ENCODE peak calls at places on chromosomes 2 and 18, in nine cellular contexts. F, A, W, K, N, O, I, J and D are unnamed samples.

GRCh38 chr18:73407506-73407905 is 539.7 kb upstream of the NETO1 start:
- DNase-seq in F (no peak), A (no peak), W (peak), K (no peak), N (no peak), O (no peak), I (peak), J (no peak), D (no peak)

GRCh38 chr2:12715258-12715865 is 1.4 kb upstream of the TRIB2 start:
- DNase-seq in F (no peak), A (no peak), W (no peak), K (no peak), N (no peak), O (no peak), I (no peak), J (no peak), D (no peak)

GRCh38 chr18:33210575-33211189 is 229.8 kb downstream of the CCDC178 start:
- DNase-seq in F (no peak), A (no peak), W (peak), K (peak), N (no peak), O (no peak), I (peak), J (no peak), D (no peak)

GRCh38 chr18:23032030-23032582 is 99.0 kb downstream of the RBBP8 start:
- DNase-seq in F (no peak), A (no peak), W (peak), K (no peak), N (no peak), O (no peak), I (peak), J (no peak), D (no peak)

GRCh38 chr18:70620837-70621612 is 332.2 kb downstream of the SOCS6 start:
- DNase-seq in F (no peak), A (no peak), W (no peak), K (no peak), N (no peak), O (no peak), I (no peak), J (no peak), D (no peak)

GRCh38 chr2:104755026-104755856 is 98.7 kb upstream of the POU3F3 start:
- DNase-seq in F (no peak), A (peak), W (no peak), K (no peak), N (no peak), O (no peak), I (peak), J (no peak), D (peak)

GRCh38 chr2:98518106-98518505 is 73.4 kb downstream of the INPP4A start:
- DNase-seq in F (peak), A (no peak), W (peak), K (no peak), N (no peak), O (peak), I (no peak), J (no peak), D (no peak)

GRCh38 chr2:67666386-67667053 is 269.4 kb downstream of the ETAA1 start:
- DNase-seq in F (no peak), A (no peak), W (no peak), K (no peak), N (peak), O (no peak), I (no peak), J (no peak), D (no peak)

GRCh38 chr2:136765736-136766323 is 485 bp downstream of the THSD7B start:
- DNase-seq in F (no peak), A (no peak), W (no peak), K (peak), N (no peak), O (no peak), I (no peak), J (peak), D (no peak)

GRCh38 chr2:98802344-98802743 is 71.4 kb upstream of the MGAT4A start:
- DNase-seq in F (no peak), A (no peak), W (no peak), K (no peak), N (no peak), O (no peak), I (no peak), J (no peak), D (no peak)

GRCh38 chr2:230983566-230983965 is 12.4 kb upstream of the SPATA3 start:
- DNase-seq in F (no peak), A (no peak), W (no peak), K (no peak), N (no peak), O (no peak), I (no peak), J (no peak), D (no peak)

GRCh38 chr18:50190236-50190635 is 4.7 kb downstream of the MYO5B start:
- DNase-seq in F (no peak), A (no peak), W (no peak), K (no peak), N (no peak), O (no peak), I (no peak), J (no peak), D (no peak)

GRCh38 chr2:235561450-235561849 is 67.6 kb downstream of the AGAP1 start:
- DNase-seq in F (no peak), A (no peak), W (no peak), K (no peak), N (no peak), O (peak), I (no peak), J (no peak), D (no peak)

GRCh38 chr18:28729321-28729720 is 552.4 kb upstream of the CDH2 start:
- DNase-seq in F (no peak), A (no peak), W (no peak), K (no peak), N (no peak), O (no peak), I (peak), J (no peak), D (no peak)

GRCh38 chr2:144474017-144474416 is 45.9 kb downstream of the ZEB2 start:
- DNase-seq in F (no peak), A (no peak), W (no peak), K (no peak), N (no peak), O (no peak), I (no peak), J (no peak), D (no peak)

GRCh38 chr2:27569398-27569797 is 13.4 kb upstream of the ZNF512 start:
- DNase-seq in F (no peak), A (no peak), W (no peak), K (no peak), N (no peak), O (no peak), I (no peak), J (no peak), D (no peak)

DNA sequence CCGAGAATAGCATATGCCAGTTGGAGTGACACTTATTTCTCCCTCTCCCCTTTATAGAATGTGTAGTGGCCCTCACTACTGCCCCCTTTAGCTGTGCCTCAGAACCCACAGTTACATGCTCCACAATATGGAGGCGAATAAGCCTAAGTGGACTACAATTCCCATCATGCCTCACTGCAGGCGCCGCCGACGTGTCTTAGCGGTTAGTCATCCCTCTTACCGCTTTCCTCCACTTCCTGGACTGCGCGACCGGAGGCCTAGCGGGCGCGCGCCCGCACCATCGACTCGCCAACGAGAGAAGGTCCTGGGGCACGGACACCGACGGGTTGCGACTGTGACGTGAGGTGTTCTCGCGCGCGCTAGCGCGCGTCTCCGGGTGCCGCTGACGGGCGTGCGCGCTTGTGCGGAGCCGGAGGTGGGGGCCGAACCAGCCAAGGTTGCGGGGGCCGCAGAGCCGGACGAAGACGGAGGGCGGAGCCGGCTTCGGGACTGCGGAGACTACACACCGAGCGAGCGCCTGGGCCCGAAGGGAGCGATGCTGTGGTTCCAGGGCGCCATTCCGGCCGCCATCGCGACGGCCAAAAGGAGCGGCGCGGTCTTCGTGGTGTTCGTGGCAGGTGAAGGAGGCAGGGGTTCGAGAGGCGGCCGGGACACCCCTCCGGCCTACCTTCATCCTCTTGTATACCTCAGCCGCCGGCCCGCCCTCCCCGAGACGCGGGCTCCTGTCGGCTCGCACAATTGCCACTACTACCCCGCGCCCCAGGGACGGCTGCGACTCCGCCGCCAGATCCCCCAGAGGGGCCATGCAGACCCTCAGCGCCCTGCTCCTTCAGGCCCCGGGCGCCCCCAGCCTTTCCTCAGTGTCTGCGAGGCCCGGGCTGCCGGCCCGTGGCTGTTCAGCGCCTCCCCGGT is at the start of gene UBXN4:
- DNase-seq in F (peak), A (peak), W (peak), K (peak), N (peak), O (peak), I (peak), J (peak), D (peak)
- TF ChIP-seq CTCF in F (peak), A (peak), W (peak), K (peak), N (peak), O (peak), I (peak), J (peak), D (peak)

GRCh38 chr18:36464126-36464651 is 166.7 kb downstream of the FHOD3 start:
- DNase-seq in F (no peak), A (no peak), W (peak), K (peak), N (no peak), O (no peak), I (no peak), J (no peak), D (peak)
- TF ChIP-seq CTCF in F (no peak), A (no peak), W (no peak), K (no peak), N (no peak), O (no peak), I (no peak), J (no peak), D (no peak)

GRCh38 chr2:176242211-176242610 is 27.0 kb upstream of the MTX2 start:
- DNase-seq in F (no peak), A (no peak), W (no peak), K (no peak), N (no peak), O (no peak), I (peak), J (no peak), D (no peak)

GRCh38 chr2:176251928-176252327 is 17.3 kb upstream of the MTX2 start:
- DNase-seq in F (no peak), A (no peak), W (no peak), K (no peak), N (no peak), O (no peak), I (no peak), J (no peak), D (no peak)

GRCh38 chr2:176247859-176248258 is 21.4 kb upstream of the MTX2 start:
- DNase-seq in F (no peak), A (no peak), W (no peak), K (no peak), N (no peak), O (no peak), I (no peak), J (no peak), D (no peak)

DNA sequence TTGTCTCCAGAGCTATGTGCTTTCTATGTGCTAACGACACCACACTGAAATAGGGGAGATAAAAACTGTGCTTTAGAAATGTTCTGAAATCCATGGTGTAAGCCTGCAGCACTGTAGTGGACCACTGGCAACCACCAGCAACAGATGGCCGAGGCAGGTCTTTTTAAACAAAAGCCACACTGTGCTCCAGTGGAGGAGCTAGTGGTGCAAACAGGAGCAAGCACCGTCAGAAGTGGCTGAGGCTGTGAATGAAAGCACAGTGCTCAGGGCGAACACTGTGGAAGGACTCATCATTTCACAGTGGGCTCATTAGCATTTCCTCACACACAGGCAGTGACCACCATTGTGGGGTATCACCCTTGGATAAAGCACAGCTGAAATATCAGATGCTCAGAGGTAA is 22.9 kb upstream of the MTX2 start:
- DNase-seq in F (no peak), A (no peak), W (no peak), K (no peak), N (no peak), O (no peak), I (no peak), J (no peak), D (no peak)
- TF ChIP-seq CTCF in F (no peak), A (no peak), W (no peak), K (no peak), N (no peak), O (no peak), I (no peak), J (no peak), D (no peak)

GRCh38 chr2:20551231-20551944 is 99.5 kb downstream of the HS1BP3 start:
- DNase-seq in F (no peak), A (no peak), W (peak), K (no peak), N (no peak), O (no peak), I (peak), J (no peak), D (peak)
- TF ChIP-seq CTCF in F (no peak), A (no peak), W (no peak), K (no peak), N (no peak), O (no peak), I (no peak), J (no peak), D (no peak)